ENCODE peak calls at places on chromosomes 4 and X, in four cellular contexts. H is IMR-90, F is lower leg skin, S is tibial nerve. E is an unnamed sample.

GRCh38 chr4:36024901-36025610 is 219.3 kb downstream of the ARAP2 start:
- DNase-seq in S (no peak), F (no peak), H (no peak), E (no peak)

GRCh38 chr4:7323461-7323871 is 111.3 kb downstream of the PSAPL1 start:
- DNase-seq in F (no peak), S (no peak), H (no peak), E (no peak)

GRCh38 chr4:101175896-101176676 is 171.2 kb downstream of the PPP3CA start:
- DNase-seq in S (peak; percentile 53), F (no peak), H (no peak), E (no peak)

GRCh38 chr4:113509851-113510250 is 251.7 kb downstream of the CAMK2D start:
- DNase-seq in S (no peak), H (no peak), F (no peak), E (no peak)

GRCh38 chr4:4866833-4867744 is 7.6 kb downstream of the MSX1 start:
- DNase-seq in H (no peak), F (no peak), S (no peak), E (no peak)

GRCh38 chrX:45747905-45748304 is 547.2 kb upstream of the DIPK2B start:
- DNase-seq in F (no peak), S (no peak), H (no peak), E (no peak)

GRCh38 chrX:119398974-119399771 is at the start of gene SLC25A43:
- DNase-seq in H (no peak), F (peak; percentile 15), S (no peak), E (peak; percentile 51)

GRCh38 chr4:123649644-123650356 is 253.2 kb downstream of the SPRY1 start:
- DNase-seq in S (no peak), H (peak; percentile 79), F (peak; percentile 50), E (no peak)

GRCh38 chr4:114116861-114117260 is 137.4 kb upstream of the ARSJ start:
- DNase-seq in F (no peak), S (no peak), H (no peak), E (no peak)

GRCh38 chr4:56038763-56039162 is 90.0 kb downstream of the CEP135 start:
- DNase-seq in H (no peak), S (no peak), F (peak; percentile 14), E (no peak)

GRCh38 chr4:100391913-100392312 is 125.9 kb downstream of the EMCN start:
- DNase-seq in S (no peak), H (peak; percentile 43), F (no peak), E (no peak)

GRCh38 chr4:16229604-16230003 is 3.3 kb upstream of the TAPT1 start:
- DNase-seq in H (no peak), S (no peak), F (no peak), E (no peak)

GRCh38 chr4:16225996-16226815 is at the start of gene TAPT1:
- DNase-seq in F (peak; percentile 62), S (peak; percentile 69), H (peak; percentile 30), E (peak; percentile 23)

GRCh38 chr4:16226816-16227461 is 668 bp upstream of the TAPT1 start:
- DNase-seq in H (no peak), S (peak; percentile 39), F (peak; percentile 49), E (no peak)

GRCh38 chr4:16225681-16225995 is 633 bp downstream of the TAPT1 start:
- DNase-seq in S (no peak), H (no peak), F (no peak), E (no peak)

GRCh38 chr4:16227462-16227868 is 1.2 kb upstream of the TAPT1 start:
- DNase-seq in F (peak; percentile 32), H (peak; percentile 30), S (peak; percentile 26), E (no peak)
- TF ChIP-seq POLR2A in F (no peak), H (no peak), S (no peak), E (no peak)

GRCh38 chrX:153933751-153934472 is 925 bp downstream of the NAA10 start:
- DNase-seq in F (no peak), H (peak; percentile 56), S (no peak), E (no peak)

GRCh38 chrX:153935326-153935851 is 552 bp upstream of the NAA10 start:
- DNase-seq in H (no peak), F (no peak), S (no peak), E (no peak)

GRCh38 chrX:153937056-153937455 is 2.2 kb upstream of the NAA10 start:
- DNase-seq in F (no peak), H (no peak), S (no peak), E (no peak)

GRCh38 chrX:153932220-153932915 is 2.5 kb downstream of the NAA10 start:
- DNase-seq in F (no peak), S (no peak), H (no peak), E (no peak)

GRCh38 chrX:153934473-153935325 is at the start of gene NAA10:
- DNase-seq in S (no peak), H (peak; percentile 63), F (no peak), E (peak; percentile 91)
- TF ChIP-seq POLR2A in S (no peak), H (peak; percentile 44), F (no peak), E (peak; percentile 64)

GRCh38 chr4:65021737-65022136 is 612.5 kb upstream of the TECRL start:
- DNase-seq in S (no peak), F (no peak), H (no peak), E (no peak)
- TF ChIP-seq POLR2A in S (no peak), F (no peak), H (no peak), E (no peak)

GRCh38 chr4:151325320-151326246 is at the start of gene SH3D19:
- DNase-seq in S (peak; percentile 55), H (peak; percentile 19), F (peak; percentile 71), E (peak; percentile 49)
- TF ChIP-seq POLR2A in S (no peak), H (no peak), F (no peak), E (peak; percentile 47)

GRCh38 chrX:155027509-155028066 is 944 bp downstream of the FUNDC2 start:
- DNase-seq in H (peak; percentile 70), F (peak; percentile 17), S (peak; percentile 45), E (no peak)
- TF ChIP-seq POLR2A in H (peak; percentile 44), F (no peak), S (no peak), E (no peak)